ENCODE peak calls at places on chromosomes 2 and 18, in ten cellular contexts. U is fibroblast of villous mesenchyme; H is heart left ventricle; L is LNCaP clone FGC; M is dorsolateral prefrontal cortex; Z is body of pancreas; G is fibroblast of pulmonary artery; D is psoas muscle; R is choroid plexus epithelial cell; S is CD4-positive, alpha-beta memory T cell. Q is an unnamed sample.

GRCh38 chr2:44938287-44939073 is 3.0 kb upstream of the SIX3 start:
- DNase-seq in D (peak), H (no peak), U (no peak), M (no peak), L (no peak), R (no peak), S (no peak), Z (no peak), G (no peak), Q (no peak)

GRCh38 chr2:233658610-233659009 is 13.1 kb upstream of the UGT1A9 start:
- DNase-seq in S (no peak), R (no peak), G (no peak), Z (no peak), D (no peak), M (no peak), H (no peak), L (no peak), U (no peak), Q (no peak)

GRCh38 chr18:48002933-48003365 is 72.5 kb upstream of the SMAD2 start:
- DNase-seq in H (peak), D (peak), R (peak), L (no peak), S (no peak), G (peak), Z (peak), U (peak), M (no peak), Q (no peak)

GRCh38 chr2:84152471-84152870 is 306.6 kb downstream of the SUCLG1 start:
- DNase-seq in H (no peak), Z (no peak), S (no peak), U (no peak), R (no peak), G (no peak), D (no peak), L (no peak), M (no peak), Q (no peak)

GRCh38 chr2:230903251-230904150 is 21.5 kb downstream of the GPR55 start:
- DNase-seq in H (no peak), L (no peak), Z (peak), R (no peak), M (no peak), G (no peak), S (no peak), D (no peak), U (no peak), Q (no peak)

GRCh38 chr2:239275037-239275685 is 125.7 kb downstream of the HDAC4 start:
- DNase-seq in Z (peak), S (peak), M (peak), U (peak), R (peak), L (no peak), D (peak), G (peak), H (peak), Q (peak)

GRCh38 chr2:180696005-180696404 is 284.4 kb upstream of the UBE2E3 start:
- DNase-seq in S (no peak), M (no peak), G (no peak), U (no peak), R (no peak), D (no peak), Z (no peak), L (no peak), H (no peak), Q (no peak)

GRCh38 chr18:55925772-55926171 is 337.8 kb upstream of the TCF4 start:
- DNase-seq in H (no peak), U (no peak), S (no peak), D (no peak), L (no peak), R (no peak), G (no peak), Z (no peak), M (no peak), Q (no peak)

GRCh38 chr2:25757906-25758305 is 84.5 kb upstream of the DTNB start:
- DNase-seq in H (no peak), U (no peak), L (peak), S (no peak), Z (no peak), R (no peak), D (no peak), M (no peak), G (no peak), Q (no peak)

DNA sequence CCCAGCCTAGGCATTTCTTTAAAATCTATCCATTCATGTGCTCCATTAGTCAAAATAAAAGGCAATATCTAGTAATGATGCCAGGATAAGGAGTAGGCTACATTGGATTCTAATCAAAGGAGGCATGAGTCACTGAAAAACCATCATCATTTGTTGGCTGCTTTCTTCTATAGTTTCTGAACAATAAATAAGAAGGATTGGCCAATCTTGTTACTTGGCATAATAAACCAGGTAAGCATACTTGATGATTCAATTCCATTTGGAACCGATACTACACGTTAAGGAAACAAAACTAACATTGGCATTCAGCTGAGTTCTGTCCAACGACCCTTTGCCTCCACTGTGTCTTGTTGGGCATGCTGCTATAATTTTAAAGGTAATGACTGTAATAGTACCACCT is 27.2 kb downstream of the ATP8B1 start:
- DNase-seq in Z (no peak), M (no peak), H (no peak), S (no peak), R (no peak), L (peak), D (no peak), U (no peak), G (no peak), Q (no peak)
- H3K4me3 ChIP-seq in Z (no peak), M (no peak), H (no peak), S (no peak), R (no peak), L (no peak), D (no peak), U (no peak), G (no peak), Q (no peak)

GRCh38 chr18:7521226-7521856 is 45.8 kb upstream of the PTPRM start:
- DNase-seq in G (no peak), R (no peak), S (no peak), Z (no peak), H (no peak), U (no peak), D (no peak), L (no peak), M (no peak), Q (no peak)
- H3K4me3 ChIP-seq in G (no peak), R (no peak), S (no peak), Z (no peak), H (no peak), U (no peak), D (no peak), L (no peak), M (no peak), Q (no peak)

DNA sequence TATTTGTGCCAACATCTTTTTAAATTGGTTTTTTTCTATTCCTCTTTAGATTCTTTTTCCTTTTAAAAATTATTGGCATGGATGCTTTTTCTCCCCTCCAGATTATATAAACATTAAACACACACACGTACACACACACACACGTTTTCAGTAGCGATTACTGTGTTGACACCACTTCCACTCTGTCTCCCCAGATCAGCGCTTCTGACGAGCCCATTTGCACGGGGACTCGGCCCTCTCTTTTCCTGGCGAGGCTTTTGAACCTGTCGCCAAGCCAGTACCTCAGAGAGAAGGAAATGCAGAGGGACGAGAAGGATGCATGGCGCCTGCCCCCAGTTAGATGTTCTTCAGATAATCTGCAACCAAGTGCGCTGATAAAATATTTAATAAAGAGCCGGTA is 1.1 kb upstream of the TBR1 start:
- DNase-seq in M (no peak), S (peak), L (no peak), D (no peak), R (no peak), G (no peak), H (no peak), U (no peak), Z (no peak), Q (no peak)
- H3K4me3 ChIP-seq in M (peak), S (peak), L (peak), D (peak), R (peak), G (peak), H (peak), U (peak), Z (no peak), Q (peak)

GRCh38 chr2:86519349-86519748 is 43.9 kb downstream of the CHMP3 start:
- DNase-seq in U (no peak), R (no peak), L (peak), Z (no peak), G (no peak), S (no peak), M (no peak), H (no peak), D (no peak), Q (no peak)
- H3K4me3 ChIP-seq in U (no peak), R (no peak), L (no peak), Z (no peak), G (no peak), S (no peak), M (no peak), H (no peak), D (no peak), Q (no peak)

GRCh38 chr2:101473581-101473910 is 1.4 kb downstream of the RFX8 start:
- DNase-seq in S (no peak), M (no peak), D (no peak), Z (no peak), R (peak), U (peak), G (peak), L (no peak), H (no peak), Q (no peak)
- H3K4me3 ChIP-seq in S (peak), M (peak), D (peak), Z (peak), R (peak), U (peak), G (peak), L (no peak), H (peak), Q (peak)

GRCh38 chr18:31683106-31683505 is 1.3 kb downstream of the B4GALT6 start:
- DNase-seq in R (no peak), G (no peak), Z (no peak), S (no peak), U (no peak), D (no peak), M (no peak), H (no peak), L (no peak), Q (no peak)
- H3K4me3 ChIP-seq in R (no peak), G (no peak), Z (no peak), S (no peak), U (peak), D (no peak), M (peak), H (no peak), L (no peak), Q (no peak)

GRCh38 chr2:43448011-43448821 is 147.6 kb downstream of the THADA start:
- DNase-seq in L (no peak), H (no peak), U (no peak), R (peak), S (no peak), G (no peak), D (no peak), Z (no peak), M (no peak), Q (no peak)

GRCh38 chr2:43445248-43445647 is 150.6 kb downstream of the THADA start:
- DNase-seq in S (no peak), R (peak), H (no peak), L (no peak), D (no peak), U (no peak), G (no peak), Z (no peak), M (no peak), Q (no peak)

GRCh38 chr2:43443317-43443716 is 152.5 kb downstream of the THADA start:
- DNase-seq in M (no peak), Z (no peak), D (no peak), U (no peak), H (no peak), L (no peak), S (no peak), R (no peak), G (no peak), Q (no peak)

GRCh38 chr2:43448822-43449110 is 147.1 kb downstream of the THADA start:
- DNase-seq in M (no peak), G (no peak), U (no peak), L (no peak), S (no peak), D (no peak), R (no peak), Z (no peak), H (no peak), Q (no peak)

GRCh38 chr2:43445781-43446180 is 150.1 kb downstream of the THADA start:
- DNase-seq in Z (no peak), G (no peak), H (no peak), M (no peak), D (no peak), L (no peak), U (no peak), S (no peak), R (no peak), Q (no peak)
- H3K4me3 ChIP-seq in Z (no peak), G (no peak), H (no peak), M (no peak), D (no peak), L (no peak), U (no peak), S (no peak), R (no peak), Q (no peak)

DNA sequence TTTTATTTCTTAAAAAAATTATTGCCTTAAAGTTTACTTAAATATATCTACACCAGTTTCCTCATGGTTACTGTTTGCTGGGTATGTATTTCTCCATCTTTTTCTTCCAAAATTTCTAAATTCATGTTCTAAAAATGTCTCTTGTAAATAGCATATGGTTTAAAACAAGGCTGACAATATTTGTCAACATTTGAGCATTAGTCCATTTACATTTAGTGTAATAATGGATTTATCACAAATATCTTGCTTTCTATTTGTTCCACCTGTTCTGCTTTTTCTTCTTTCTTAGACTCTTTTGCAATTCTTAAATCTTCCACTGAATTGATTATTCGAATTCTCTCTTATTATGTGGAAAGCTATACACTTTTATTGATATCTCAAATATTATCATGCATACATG is 87.7 kb upstream of the SMAD7 start:
- DNase-seq in D (no peak), S (no peak), U (no peak), H (no peak), L (no peak), G (no peak), R (no peak), M (no peak), Z (no peak), Q (no peak)
- H3K4me3 ChIP-seq in D (no peak), S (no peak), U (no peak), H (no peak), L (no peak), G (no peak), R (no peak), M (no peak), Z (no peak), Q (no peak)

GRCh38 chr2:219658447-219658846 is 31.0 kb downstream of the SLC4A3 start:
- DNase-seq in M (no peak), D (no peak), H (no peak), Z (no peak), S (no peak), G (peak), R (peak), L (no peak), U (peak), Q (no peak)
- H3K4me3 ChIP-seq in M (no peak), D (no peak), H (no peak), Z (no peak), S (no peak), G (no peak), R (no peak), L (no peak), U (no peak), Q (no peak)

GRCh38 chr2:148614024-148614331 is 30.6 kb upstream of the EPC2 start:
- DNase-seq in S (no peak), Z (no peak), D (no peak), R (peak), G (no peak), L (no peak), M (no peak), H (no peak), U (peak), Q (no peak)
- H3K4me3 ChIP-seq in S (no peak), Z (no peak), D (no peak), R (no peak), G (no peak), L (no peak), M (no peak), H (no peak), U (no peak), Q (no peak)

Q was measured in CD8-positive, alpha-beta T cell.